ENCODE peak calls at places on chromosomes 13 and 19, in six cellular contexts. L is neuronal stem cell, E is H9, S is mesenchymal stem cell, B is IMR-90, W is trophoblast cell. R is an unnamed sample.

GRCh38 chr19:42113641-42114348 is 18.5 kb downstream of the POU2F2 start:
- DNase-seq in W (peak; percentile 85), B (peak; percentile 99), S (peak; percentile 98), E (peak; percentile 80), L (no peak), R (no peak)

GRCh38 chr19:10333758-10334339 is 520 bp upstream of the RAVER1 start:
- DNase-seq in B (no peak), S (no peak), E (no peak), W (no peak), L (no peak), R (peak; percentile 63)

GRCh38 chr19:2552859-2553258 is 76.9 kb downstream of the GADD45B start:
- DNase-seq in E (no peak), S (peak; percentile 65), W (no peak), B (no peak), L (no peak), R (no peak)

GRCh38 chr13:57878291-57878690 is 246.7 kb downstream of the PCDH17 start:
- DNase-seq in E (no peak), W (no peak), L (no peak), S (peak; percentile 37), B (no peak), R (no peak)

GRCh38 chr13:25657062-25657588 is 285.4 kb downstream of the ATP8A2 start:
- DNase-seq in E (no peak), S (no peak), W (no peak), L (no peak), B (no peak), R (no peak)

GRCh38 chr13:78241278-78241919 is 322.8 kb upstream of the EDNRB start:
- DNase-seq in S (peak; percentile 32), E (peak; percentile 60), B (peak; percentile 11), L (peak; percentile 44), W (peak; percentile 16), R (peak; percentile 17)

GRCh38 chr19:51097166-51097736 is 11.0 kb downstream of the CTU1 start:
- DNase-seq in E (peak; percentile 72), S (peak; percentile 18), W (no peak), L (peak; percentile 42), B (peak; percentile 62), R (no peak)

GRCh38 chr13:44219808-44220544 is 153.6 kb upstream of the SERP2 start:
- DNase-seq in S (peak; percentile 29), E (no peak), W (no peak), B (peak; percentile 93), L (no peak), R (no peak)

GRCh38 chr19:49512970-49513745 is 697 bp downstream of the FCGRT start:
- DNase-seq in E (peak; percentile 82), L (peak; percentile 53), B (no peak), W (peak; percentile 18), S (peak; percentile 40), R (no peak)

GRCh38 chr13:97226013-97226412 is 3.9 kb downstream of the MBNL2 start:
- DNase-seq in W (no peak), E (no peak), S (no peak), L (no peak), B (no peak), R (no peak)

GRCh38 chr13:110291286-110291685 is 15.7 kb downstream of the COL4A1 start:
- DNase-seq in S (no peak), B (no peak), L (no peak), W (no peak), E (no peak), R (no peak)

GRCh38 chr13:80100636-80101035 is 240.3 kb downstream of the SPRY2 start:
- DNase-seq in B (peak; percentile 53), L (no peak), S (no peak), E (no peak), W (no peak), R (no peak)

GRCh38 chr19:45045671-45046353 is 7.0 kb downstream of the CLASRP start:
- DNase-seq in S (no peak), E (no peak), W (no peak), B (no peak), L (no peak), R (no peak)

GRCh38 chr13:30713133-30713532 is 22.2 kb upstream of the ALOX5AP start:
- DNase-seq in E (no peak), W (no peak), S (peak; percentile 85), L (no peak), B (no peak), R (no peak)

GRCh38 chr13:113474179-113474578 is 16.3 kb downstream of the DCUN1D2 start:
- DNase-seq in S (peak; percentile 76), B (peak; percentile 91), L (no peak), E (no peak), W (peak; percentile 89), R (no peak)

GRCh38 chr13:72782717-72783116 is 784 bp downstream of the PIBF1 start:
- DNase-seq in E (no peak), W (no peak), S (peak; percentile 58), B (peak; percentile 10), L (no peak), R (no peak)

GRCh38 chr13:111177803-111178389 is 62.8 kb downstream of the ARHGEF7 start:
- DNase-seq in E (no peak), B (peak; percentile 81), L (no peak), S (peak; percentile 57), W (peak; percentile 24), R (no peak)

GRCh38 chr13:39422845-39423565 is 180.0 kb downstream of the LHFPL6 start:
- DNase-seq in S (no peak), L (no peak), E (no peak), W (no peak), B (no peak), R (no peak)

GRCh38 chr19:46492841-46493235 is 2.8 kb downstream of the PNMA8B start:
- DNase-seq in E (peak; percentile 52), W (no peak), B (no peak), L (no peak), S (no peak), R (no peak)

GRCh38 chr19:6259312-6259861 is 20.4 kb downstream of the MLLT1 start:
- DNase-seq in W (no peak), L (no peak), S (no peak), E (no peak), B (peak; percentile 75), R (no peak)

GRCh38 chr19:474126-475078 is 13.6 kb upstream of the SHC2 start:
- DNase-seq in W (no peak), L (no peak), E (no peak), B (no peak), S (no peak), R (no peak)

GRCh38 chr13:31195616-31196015 is 4.2 kb upstream of the B3GLCT start:
- DNase-seq in S (no peak), B (no peak), L (no peak), W (no peak), E (no peak), R (no peak)

GRCh38 chr13:79503473-79504017 is 22.6 kb downstream of the NDFIP2 start:
- DNase-seq in B (no peak), E (no peak), W (no peak), S (no peak), L (no peak), R (no peak)

GRCh38 chr13:102402292-102402691 is 444 bp upstream of the FGF14 start:
- DNase-seq in S (peak; percentile 74), B (peak; percentile 39), W (no peak), E (peak; percentile 92), L (peak; percentile 79), R (peak; percentile 62)

GRCh38 chr19:9848761-9849160 is 13.6 kb downstream of the PIN1 start:
- DNase-seq in B (no peak), S (no peak), E (no peak), L (no peak), W (no peak), R (no peak)

GRCh38 chr13:37540228-37540627 is 58.3 kb downstream of the POSTN start:
- DNase-seq in B (peak; percentile 89), L (no peak), S (peak; percentile 78), W (no peak), E (no peak), R (no peak)

GRCh38 chr19:29629836-29630534 is 23.9 kb downstream of the POP4 start:
- DNase-seq in L (no peak), S (no peak), W (peak; percentile 76), E (no peak), B (no peak), R (no peak)

GRCh38 chr19:991174-991931 is 7.2 kb downstream of the WDR18 start:
- DNase-seq in W (peak; percentile 57), L (no peak), S (peak; percentile 56), E (peak; percentile 87), B (peak; percentile 46), R (no peak)

GRCh38 chr13:32629866-32630265 is 43.6 kb downstream of the PDS5B start:
- DNase-seq in B (no peak), W (no peak), E (no peak), L (no peak), S (no peak), R (no peak)

GRCh38 chr19:49014123-49014869 is 2.6 kb downstream of the LHB start:
- DNase-seq in S (peak; percentile 44), W (peak; percentile 75), L (no peak), B (peak; percentile 40), E (no peak), R (no peak)

GRCh38 chr19:21022996-21023395 is 2.5 kb downstream of the ZNF430 start:
- DNase-seq in W (no peak), E (no peak), S (peak; percentile 48), B (peak; percentile 66), L (no peak), R (no peak)
- H3K14ac ChIP-seq in W (no peak overlapping the region), E (no peak overlapping the region), S (no peak overlapping the region), B (no peak overlapping the region), L (no peak overlapping the region), R (no peak overlapping the region)

GRCh38 chr13:28495586-28496564 is 947 bp upstream of the FLT1 start:
- DNase-seq in S (no peak), E (no peak), W (no peak), L (no peak), B (no peak), R (no peak)

GRCh38 chr13:28493740-28494536 is 990 bp downstream of the FLT1 start:
- DNase-seq in B (no peak), S (peak; percentile 54), E (no peak), W (no peak), L (peak; percentile 20), R (no peak)

GRCh38 chr13:28494537-28494860 is 429 bp downstream of the FLT1 start:
- DNase-seq in E (no peak), W (no peak), L (peak; percentile 21), S (peak; percentile 52), B (no peak), R (no peak)

GRCh38 chr13:28492527-28493367 is 2.2 kb downstream of the FLT1 start:
- DNase-seq in S (peak; percentile 61), L (peak; percentile 26), B (no peak), E (no peak), W (peak; percentile 55), R (no peak)

GRCh38 chr13:28494861-28495585 is at the start of gene FLT1:
- DNase-seq in S (peak; percentile 61), E (peak; percentile 82), W (peak; percentile 90), B (peak; percentile 38), L (peak; percentile 38), R (peak; percentile 87)
- H3K14ac ChIP-seq in S (peak within 1 kb of the TSS; percentile 49), E (peak within 1 kb of the TSS; percentile 80), W (peak within 1 kb of the TSS; percentile 14), B (peak within 1 kb of the TSS; percentile 71), L (peak within 1 kb of the TSS; percentile 3), R (no peak within 1 kb of the TSS)

GRCh38 chr19:11657307-11657706 is 60.0 kb downstream of the ZNF627 start:
- DNase-seq in W (no peak), E (no peak), L (no peak), S (no peak), B (no peak), R (no peak)
- H3K14ac ChIP-seq in W (no peak overlapping the region), E (no peak overlapping the region), L (no peak overlapping the region), S (no peak overlapping the region), B (no peak overlapping the region), R (no peak overlapping the region)

GRCh38 chr19:14496849-14497346 is 971 bp upstream of the GIPC1 start:
- DNase-seq in B (no peak), E (no peak), W (no peak), L (no peak), S (no peak), R (no peak)
- H3K14ac ChIP-seq in B (peak overlapping the region; percentile 1), E (no peak overlapping the region), W (no peak overlapping the region), L (no peak overlapping the region), S (no peak overlapping the region), R (no peak overlapping the region)

GRCh38 chr19:40608957-40609356 is 7.8 kb downstream of the LTBP4 start:
- DNase-seq in L (no peak), S (no peak), E (no peak), B (no peak), W (peak; percentile 18), R (no peak)
- H3K14ac ChIP-seq in L (no peak overlapping the region), S (no peak overlapping the region), E (no peak overlapping the region), B (no peak overlapping the region), W (no peak overlapping the region), R (no peak overlapping the region)

R was measured in H1.